ENCODE peak calls at places on chromosomes 5 and 9, in seven cellular contexts. K is C1 segment of cervical spinal cord; H is activated CD4-positive, alpha-beta T cell treated with anti-CD3 and anti-CD28 coated beads, Interleukin-2, amount 10 ng/mL, durations not matched to agents 24 days and 14 days; G is T-helper 9 cell; D is activated CD4-positive, alpha-beta memory T cell treated with anti-CD3 and anti-CD28 coated beads, Interleukin-2, amount 10 ng/mL, durations not matched to agents 7 days and 5 days; P is T-helper 1 cell; Y is HTR-8/SVneo. Q is an unnamed sample.
A peak's percentile ranks its signal among the peaks of the same experiment; 100 is the strongest.

GRCh38 chr5:146466521-146467349 is 19.6 kb downstream of the TCERG1 start:
- DNase-seq in K (no peak), H (no peak), G (no peak), D (no peak), P (no peak), Y (no peak), Q (no peak)

GRCh38 chr5:43275391-43275790 is 37.8 kb downstream of the HMGCS1 start:
- DNase-seq in K (no peak), H (no peak), G (no peak), D (no peak), P (no peak), Y (no peak), Q (no peak)

GRCh38 chr5:180596668-180597231 is 5.5 kb upstream of the SCGB3A1 start:
- DNase-seq in K (no peak), H (no peak), G (no peak), D (no peak), P (no peak), Y (no peak), Q (peak; percentile 48)

GRCh38 chr5:36054646-36055045 is 12.0 kb downstream of the UGT3A2 start:
- DNase-seq in K (no peak), H (no peak), G (no peak), D (no peak), P (no peak), Y (no peak), Q (no peak)

GRCh38 chr5:76397200-76397599 is 5.9 kb upstream of the IQGAP2 start:
- DNase-seq in K (no peak), H (no peak), G (no peak), D (no peak), P (no peak), Y (no peak), Q (no peak)

GRCh38 chr5:155082401-155082800 is 68.8 kb downstream of the KIF4B start:
- DNase-seq in K (no peak), H (no peak), G (no peak), D (no peak), P (no peak), Y (peak; percentile 47), Q (no peak)

GRCh38 chr5:169906745-169907649 is 73.3 kb downstream of the INSYN2B start:
- DNase-seq in K (no peak), H (no peak), G (no peak), D (no peak), P (no peak), Y (no peak), Q (no peak)

GRCh38 chr5:141716009-141716408 is 34.0 kb upstream of the ARAP3 start:
- DNase-seq in K (no peak), H (no peak), G (no peak), D (no peak), P (no peak), Y (no peak), Q (no peak)

GRCh38 chr5:130710596-130710995 is 454.5 kb downstream of the HINT1 start:
- DNase-seq in K (no peak), H (no peak), G (no peak), D (no peak), P (no peak), Y (no peak), Q (no peak)

GRCh38 chr5:80059354-80059980 is 24.3 kb downstream of the THBS4 start:
- DNase-seq in K (no peak), H (no peak), G (no peak), D (no peak), P (no peak), Y (no peak), Q (no peak)

GRCh38 chr9:106880081-106880480 is 17.1 kb downstream of the ZNF462 start:
- DNase-seq in K (no peak), H (no peak), G (no peak), D (no peak), P (no peak), Y (no peak), Q (no peak)

Q was measured in kidney.